ENCODE peak calls at places on chromosomes 2 and 18, in six cellular contexts. T, S, E, X, Y and H are unnamed samples. For H3K9me3, the result is how much of the 10 kb centered on the place peaks cover.

GRCh38 chr2:60806988-60807681 is 51.1 kb downstream of the PAPOLG start:
- DNase-seq in T (peak), S (no peak), E (no peak), X (no peak), Y (peak), H (peak)

GRCh38 chr2:72028351-72028995 is 119.2 kb downstream of the CYP26B1 start:
- DNase-seq in T (no peak), S (no peak), E (no peak), X (no peak), Y (no peak), H (no peak)

GRCh38 chr2:75710220-75710576 is 517 bp downstream of the GCFC2 start:
- DNase-seq in T (no peak), S (no peak), E (no peak), X (no peak), Y (no peak), H (no peak)

GRCh38 chr2:53737091-53737490 is 30.5 kb upstream of the CHAC2 start:
- DNase-seq in T (no peak), S (no peak), E (no peak), X (no peak), Y (no peak), H (no peak)

GRCh38 chr2:216991563-216991962 is 131.7 kb upstream of the TNP1 start:
- DNase-seq in T (no peak), S (peak), E (peak), X (peak), Y (no peak), H (no peak)

GRCh38 chr2:174067815-174068214 is 102.6 kb upstream of the SP3 start:
- DNase-seq in T (no peak), S (no peak), E (no peak), X (no peak), Y (no peak), H (no peak)

GRCh38 chr2:10278029-10278762 is 24.5 kb upstream of the HPCAL1 start:
- DNase-seq in T (peak), S (peak), E (peak), X (peak), Y (no peak), H (no peak)

GRCh38 chr18:7566244-7566586 is 901 bp upstream of the PTPRM start:
- DNase-seq in T (no peak), S (no peak), E (no peak), X (no peak), Y (no peak), H (no peak)

GRCh38 chr18:44909191-44909719 is 228.6 kb downstream of the SETBP1 start:
- DNase-seq in T (peak), S (no peak), E (no peak), X (no peak), Y (peak), H (no peak)

GRCh38 chr2:188294547-188294946 is 2.9 kb downstream of the GULP1 start:
- DNase-seq in T (no peak), S (no peak), E (no peak), X (no peak), Y (no peak), H (no peak)

GRCh38 chr18:79912409-79912991 is 39.0 kb downstream of the SLC66A2 start:
- DNase-seq in T (no peak), S (peak), E (no peak), X (no peak), Y (no peak), H (peak)

GRCh38 chr18:10681581-10682367 is 155.9 kb downstream of the NAPG start:
- DNase-seq in T (no peak), S (no peak), E (no peak), X (no peak), Y (no peak), H (no peak)

GRCh38 chr2:147460140-147460539 is 384.7 kb upstream of the ACVR2A start:
- DNase-seq in T (no peak), S (peak), E (no peak), X (no peak), Y (no peak), H (no peak)

GRCh38 chr2:147182260-147182659 is 662.6 kb upstream of the ACVR2A start:
- DNase-seq in T (peak), S (no peak), E (no peak), X (no peak), Y (peak), H (peak)

GRCh38 chr2:121810959-121811853 is 55.8 kb downstream of the TSN start:
- DNase-seq in T (peak), S (peak), E (peak), X (peak), Y (peak), H (no peak)

GRCh38 chr2:150788741-150789140 is 301.3 kb upstream of the RND3 start:
- DNase-seq in T (no peak), S (no peak), E (no peak), X (no peak), Y (no peak), H (no peak)

GRCh38 chr2:176126929-176127768 is 2.4 kb upstream of the HOXD8 start:
- DNase-seq in T (peak), S (peak), E (peak), X (peak), Y (peak), H (peak)

GRCh38 chr2:40202798-40203400 is 249.0 kb downstream of the SLC8A1 start:
- DNase-seq in T (no peak), S (no peak), E (no peak), X (no peak), Y (no peak), H (no peak)

GRCh38 chr2:120559401-120559800 is 176.3 kb upstream of the GLI2 start:
- DNase-seq in T (no peak), S (no peak), E (no peak), X (no peak), Y (no peak), H (no peak)

GRCh38 chr2:210502997-210503621 is 26.6 kb upstream of the LANCL1 start:
- DNase-seq in T (peak), S (peak), E (peak), X (peak), Y (peak), H (peak)

GRCh38 chr18:36490907-36491306 is 193.4 kb downstream of the FHOD3 start:
- DNase-seq in T (no peak), S (no peak), E (no peak), X (no peak), Y (no peak), H (no peak)

GRCh38 chr2:5914831-5915611 is 222.8 kb downstream of the SOX11 start:
- DNase-seq in T (no peak), S (no peak), E (peak), X (no peak), Y (peak), H (no peak)

GRCh38 chr18:27605107-27605834 is 420.2 kb upstream of the CHST9 start:
- DNase-seq in T (peak), S (peak), E (no peak), X (peak), Y (peak), H (no peak)

GRCh38 chr2:193966590-193966989 is 1690.4 kb upstream of the SLC39A10 start:
- DNase-seq in T (no peak), S (no peak), E (no peak), X (no peak), Y (no peak), H (no peak)

GRCh38 chr2:233074106-233074505 is 14.0 kb downstream of the INPP5D start:
- DNase-seq in T (no peak), S (no peak), E (no peak), X (no peak), Y (no peak), H (no peak)

GRCh38 chr2:55875434-55876135 is 48.0 kb downstream of the EFEMP1 start:
- DNase-seq in T (no peak), S (no peak), E (no peak), X (no peak), Y (peak), H (no peak)

GRCh38 chr18:34590503-34590902 is 119.6 kb upstream of the DTNA start:
- DNase-seq in T (no peak), S (no peak), E (no peak), X (no peak), Y (no peak), H (no peak)

GRCh38 chr2:210028178-210028577 is 25.7 kb downstream of the RPE start:
- DNase-seq in T (no peak), S (no peak), E (no peak), X (no peak), Y (no peak), H (no peak)

GRCh38 chr2:205139822-205140612 is 542.3 kb upstream of the NRP2 start:
- DNase-seq in T (no peak), S (no peak), E (peak), X (no peak), Y (no peak), H (no peak)

GRCh38 chr18:51447351-51447896 is 249.9 kb upstream of the MEX3C start:
- DNase-seq in T (no peak), S (no peak), E (peak), X (no peak), Y (peak), H (no peak)

GRCh38 chr18:64171576-64171975 is 22.7 kb upstream of the LINC00305 start:
- DNase-seq in T (no peak), S (no peak), E (no peak), X (no peak), Y (no peak), H (no peak)

GRCh38 chr2:175877845-175878563 is 124.1 kb downstream of the LNPK start:
- DNase-seq in T (no peak), S (peak), E (no peak), X (no peak), Y (no peak), H (no peak)

GRCh38 chr2:229856416-229856815 is 65.4 kb downstream of the TRIP12 start:
- DNase-seq in T (no peak), S (no peak), E (no peak), X (no peak), Y (no peak), H (no peak)

GRCh38 chr2:196987654-196988364 is 61.3 kb upstream of the PGAP1 start:
- DNase-seq in T (peak), S (no peak), E (no peak), X (no peak), Y (peak), H (no peak)

GRCh38 chr2:152134488-152135280 is 35.8 kb upstream of the CACNB4 start:
- DNase-seq in T (no peak), S (no peak), E (no peak), X (no peak), Y (peak), H (no peak)

GRCh38 chr2:158391361-158391760 is 65.2 kb downstream of the CCDC148 start:
- DNase-seq in T (no peak), S (no peak), E (no peak), X (no peak), Y (no peak), H (no peak)

GRCh38 chr2:158385646-158386045 is 70.9 kb downstream of the CCDC148 start:
- DNase-seq in T (no peak), S (no peak), E (no peak), X (no peak), Y (no peak), H (no peak)

GRCh38 chr2:158391876-158392275 is 64.7 kb downstream of the CCDC148 start:
- DNase-seq in T (no peak), S (no peak), E (no peak), X (no peak), Y (no peak), H (no peak)

GRCh38 chr2:158392683-158393082 is 63.9 kb downstream of the CCDC148 start:
- DNase-seq in T (no peak), S (no peak), E (no peak), X (no peak), Y (no peak), H (no peak)

DNA sequence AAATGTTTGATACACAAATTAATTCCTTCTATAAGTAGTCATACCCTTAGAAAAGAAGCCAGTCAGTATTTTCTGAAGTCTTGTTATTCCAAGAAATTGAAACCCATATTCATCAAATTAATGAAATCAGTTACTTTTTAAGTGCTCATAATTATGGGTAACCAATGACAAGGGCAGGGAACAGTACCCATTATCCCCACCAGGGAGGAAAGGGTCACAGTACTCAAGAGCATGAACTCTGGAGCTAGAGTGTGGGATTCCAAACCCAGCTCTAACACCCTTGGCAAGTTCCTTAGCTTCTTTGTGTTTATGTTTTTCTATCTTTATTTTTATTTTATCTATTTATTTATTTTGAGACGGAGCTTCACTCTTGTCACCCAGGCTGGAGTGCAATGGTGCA is 68.4 kb downstream of the CCDC148 start:
- DNase-seq in T (no peak), S (no peak), E (no peak), X (no peak), Y (no peak), H (no peak)
- H3K4me3 ChIP-seq in T (no peak), S (no peak), E (no peak), X (no peak), Y (no peak), H (no peak)

DNA sequence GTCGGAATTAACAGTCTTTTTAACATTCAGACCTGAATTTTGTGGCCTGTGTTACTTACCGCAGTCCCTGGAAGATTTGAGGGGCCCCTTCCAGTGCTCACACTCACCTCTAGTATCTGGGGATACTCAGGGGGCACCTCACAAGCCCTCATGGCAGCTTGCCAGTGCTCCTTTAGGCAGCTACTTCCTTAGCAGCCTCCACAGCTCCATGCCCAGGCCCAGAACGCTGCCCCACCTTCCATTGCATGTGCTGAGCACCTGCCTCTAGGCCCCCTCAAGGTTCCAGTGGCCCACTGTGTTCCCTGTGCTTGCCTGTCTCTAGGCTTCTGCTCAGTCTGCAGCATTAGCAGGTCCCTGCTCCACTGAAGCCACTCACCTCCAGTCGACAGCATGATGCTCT is 30.0 kb upstream of the PLA2R1 start:
- DNase-seq in T (no peak), S (no peak), E (no peak), X (no peak), Y (no peak), H (no peak)
- H3K9me3 ChIP-seq in T (under half), S (under half), E (half or more), X (half or more), Y (under half), H (under half)

DNA sequence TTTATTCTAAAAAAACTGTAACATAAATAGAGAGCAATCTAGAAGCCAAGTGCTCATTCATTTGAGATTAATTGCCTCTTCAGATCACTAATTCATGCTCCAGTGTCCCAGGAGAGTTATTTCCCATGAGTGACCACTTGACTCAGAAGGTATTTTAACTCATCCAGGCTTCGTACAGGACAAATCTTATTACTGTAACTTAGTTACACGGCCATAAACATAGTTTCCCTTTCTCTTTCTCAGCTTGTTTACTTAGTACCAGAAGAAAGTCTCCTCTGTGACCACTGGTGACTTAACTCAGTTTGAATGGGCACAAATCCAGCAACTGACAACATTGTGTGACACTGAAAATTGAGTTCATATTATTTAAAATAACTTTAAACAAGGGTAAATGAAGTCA is 25.3 kb downstream of the MMADHC start:
- DNase-seq in T (no peak), S (no peak), E (no peak), X (no peak), Y (peak), H (no peak)
- H3K4me3 ChIP-seq in T (no peak), S (no peak), E (no peak), X (no peak), Y (peak), H (no peak)

GRCh38 chr2:446963-447540 is 159.2 kb upstream of the ALKAL2 start:
- DNase-seq in T (no peak), S (no peak), E (no peak), X (no peak), Y (no peak), H (no peak)
- H3K9me3 ChIP-seq in T (under half), S (under half), E (under half), X (under half), Y (under half), H (under half)